ENCODE peak calls at places on chromosome 2, in four cellular contexts. One of them, this sample, is unnamed.

GRCh38 chr2:36357506-36358316 is 2.1 kb downstream of the CRIM1 start:
- DNase-seq in NT2/D1: no peak
- DNase-seq in CD8-positive, alpha-beta T cell: no peak
- DNase-seq in cardiac muscle cell: peak; percentile 61
- DNase-seq in this sample: peak; percentile 59

GRCh38 chr2:64626963-64627760 is 26.6 kb downstream of the SERTAD2 start:
- DNase-seq in NT2/D1: no peak
- DNase-seq in CD8-positive, alpha-beta T cell: no peak
- DNase-seq in cardiac muscle cell: peak; percentile 67
- DNase-seq in this sample: peak; percentile 84

GRCh38 chr2:134603966-134604365 is 114.8 kb downstream of the TMEM163 start:
- DNase-seq in NT2/D1: no peak
- DNase-seq in CD8-positive, alpha-beta T cell: no peak
- DNase-seq in cardiac muscle cell: peak; percentile 24
- DNase-seq in this sample: no peak

GRCh38 chr2:138780908-138781307 is 718 bp upstream of the NXPH2 start:
- DNase-seq in NT2/D1: no peak
- DNase-seq in CD8-positive, alpha-beta T cell: no peak
- DNase-seq in cardiac muscle cell: peak; percentile 13
- DNase-seq in this sample: no peak

GRCh38 chr2:187544371-187545080 is 9.7 kb downstream of the TFPI start:
- DNase-seq in NT2/D1: no peak
- DNase-seq in CD8-positive, alpha-beta T cell: no peak
- DNase-seq in cardiac muscle cell: no peak
- DNase-seq in this sample: no peak

GRCh38 chr2:216596234-216596985 is 36.8 kb upstream of the IGFBP2 start:
- DNase-seq in NT2/D1: no peak
- DNase-seq in CD8-positive, alpha-beta T cell: no peak
- DNase-seq in cardiac muscle cell: no peak
- DNase-seq in this sample: no peak

GRCh38 chr2:126383800-126384199 is 272.2 kb upstream of the GYPC start:
- DNase-seq in NT2/D1: no peak
- DNase-seq in CD8-positive, alpha-beta T cell: no peak
- DNase-seq in cardiac muscle cell: no peak
- DNase-seq in this sample: no peak

GRCh38 chr2:95077521-95077807 is 44.1 kb downstream of the MRPS5 start:
- DNase-seq in NT2/D1: no peak
- DNase-seq in CD8-positive, alpha-beta T cell: no peak
- DNase-seq in cardiac muscle cell: no peak
- DNase-seq in this sample: no peak

GRCh38 chr2:101991731-101992145 is at the start of gene IL1R2:
- DNase-seq in NT2/D1: no peak
- DNase-seq in CD8-positive, alpha-beta T cell: no peak
- DNase-seq in cardiac muscle cell: no peak
- DNase-seq in this sample: no peak

GRCh38 chr2:212811946-212812345 is 273.3 kb upstream of the ERBB4 start:
- DNase-seq in NT2/D1: no peak
- DNase-seq in CD8-positive, alpha-beta T cell: no peak
- DNase-seq in cardiac muscle cell: no peak
- DNase-seq in this sample: no peak

GRCh38 chr2:27721884-27722485 is 49.5 kb upstream of the MRPL33 start:
- DNase-seq in NT2/D1: no peak
- DNase-seq in CD8-positive, alpha-beta T cell: no peak
- DNase-seq in cardiac muscle cell: no peak
- DNase-seq in this sample: no peak

GRCh38 chr2:53913721-53914120 is 54.0 kb upstream of the GPR75 start:
- DNase-seq in NT2/D1: no peak
- DNase-seq in CD8-positive, alpha-beta T cell: peak; percentile 5
- DNase-seq in cardiac muscle cell: no peak
- DNase-seq in this sample: peak; percentile 2

GRCh38 chr2:121219866-121220265 is 65.1 kb downstream of the TFCP2L1 start:
- DNase-seq in NT2/D1: no peak
- DNase-seq in CD8-positive, alpha-beta T cell: no peak
- DNase-seq in cardiac muscle cell: no peak
- DNase-seq in this sample: no peak

GRCh38 chr2:142415461-142415860 is 284.6 kb upstream of the LRP1B start:
- DNase-seq in NT2/D1: no peak
- DNase-seq in CD8-positive, alpha-beta T cell: no peak
- DNase-seq in cardiac muscle cell: no peak
- DNase-seq in this sample: no peak

GRCh38 chr2:26298638-26299393 is 47.1 kb upstream of the SELENOI start:
- DNase-seq in NT2/D1: no peak
- DNase-seq in CD8-positive, alpha-beta T cell: peak; percentile 32
- DNase-seq in cardiac muscle cell: peak; percentile 30
- DNase-seq in this sample: peak; percentile 45

GRCh38 chr2:191696001-191696400 is 18.1 kb downstream of the NABP1 start:
- DNase-seq in NT2/D1: no peak
- DNase-seq in CD8-positive, alpha-beta T cell: no peak
- DNase-seq in cardiac muscle cell: no peak
- DNase-seq in this sample: no peak

GRCh38 chr2:37575780-37576179 is 95.7 kb downstream of the CDC42EP3 start:
- DNase-seq in NT2/D1: no peak
- DNase-seq in CD8-positive, alpha-beta T cell: no peak
- DNase-seq in cardiac muscle cell: no peak
- DNase-seq in this sample: no peak

GRCh38 chr2:106144621-106145331 is 49.3 kb downstream of the UXS1 start:
- DNase-seq in NT2/D1: no peak
- DNase-seq in CD8-positive, alpha-beta T cell: no peak
- DNase-seq in cardiac muscle cell: no peak
- DNase-seq in this sample: no peak

GRCh38 chr2:5877360-5877759 is 185.2 kb downstream of the SOX11 start:
- DNase-seq in NT2/D1: no peak
- DNase-seq in CD8-positive, alpha-beta T cell: no peak
- DNase-seq in cardiac muscle cell: no peak
- DNase-seq in this sample: no peak

GRCh38 chr2:24920813-24921441 is 890 bp upstream of the ADCY3 start:
- DNase-seq in NT2/D1: no peak
- DNase-seq in CD8-positive, alpha-beta T cell: no peak
- DNase-seq in cardiac muscle cell: no peak
- DNase-seq in this sample: peak; percentile 78

GRCh38 chr2:7102831-7103230 is 185.6 kb downstream of the RNF144A start:
- DNase-seq in NT2/D1: no peak
- DNase-seq in CD8-positive, alpha-beta T cell: no peak
- DNase-seq in cardiac muscle cell: no peak
- DNase-seq in this sample: no peak

GRCh38 chr2:70087703-70088507 is 628 bp downstream of the PCBP1 start:
- DNase-seq in NT2/D1: no peak
- DNase-seq in CD8-positive, alpha-beta T cell: no peak
- DNase-seq in cardiac muscle cell: peak; percentile 69
- DNase-seq in this sample: peak; percentile 70

DNA sequence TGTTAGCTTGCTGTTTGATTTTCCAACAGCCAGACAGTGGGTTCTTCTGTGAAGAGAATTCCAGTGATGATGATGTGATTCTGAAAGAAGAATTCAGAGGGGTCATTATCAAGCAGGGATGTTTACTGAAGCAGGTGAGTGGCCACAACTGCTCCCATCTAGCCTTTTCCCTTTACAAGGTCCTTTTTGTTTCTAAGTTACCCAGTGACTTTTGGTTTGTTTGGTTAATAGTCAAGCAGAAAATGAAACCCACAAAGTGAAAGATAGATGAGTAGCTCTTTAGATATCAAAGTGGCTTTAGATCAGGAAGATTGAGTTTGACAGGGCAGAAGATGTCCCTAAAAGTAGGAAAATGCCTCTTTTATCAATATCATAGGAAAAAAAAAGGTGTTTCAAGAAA is 23.3 kb downstream of the PLEK start:
- DNase-seq in NT2/D1: no peak
- DNase-seq in CD8-positive, alpha-beta T cell: no peak
- DNase-seq in cardiac muscle cell: no peak
- DNase-seq in this sample: no peak
- H3K27me3 ChIP-seq in NT2/D1: no peaks in the 10 kb centered on the region
- H3K27me3 ChIP-seq in CD8-positive, alpha-beta T cell: no peaks in the 10 kb centered on the region
- H3K27me3 ChIP-seq in cardiac muscle cell: no peaks in the 10 kb centered on the region
- H3K27me3 ChIP-seq in this sample: no peaks in the 10 kb centered on the region

GRCh38 chr2:240782886-240783818 is 36.9 kb downstream of the KIF1A start:
- DNase-seq in NT2/D1: no peak
- DNase-seq in CD8-positive, alpha-beta T cell: no peak
- DNase-seq in cardiac muscle cell: no peak
- DNase-seq in this sample: no peak
- H3K27me3 ChIP-seq in NT2/D1: no peaks in the 10 kb centered on the region
- H3K27me3 ChIP-seq in CD8-positive, alpha-beta T cell: no peaks in the 10 kb centered on the region
- H3K27me3 ChIP-seq in cardiac muscle cell: no peaks in the 10 kb centered on the region
- H3K27me3 ChIP-seq in this sample: no peaks in the 10 kb centered on the region

DNA sequence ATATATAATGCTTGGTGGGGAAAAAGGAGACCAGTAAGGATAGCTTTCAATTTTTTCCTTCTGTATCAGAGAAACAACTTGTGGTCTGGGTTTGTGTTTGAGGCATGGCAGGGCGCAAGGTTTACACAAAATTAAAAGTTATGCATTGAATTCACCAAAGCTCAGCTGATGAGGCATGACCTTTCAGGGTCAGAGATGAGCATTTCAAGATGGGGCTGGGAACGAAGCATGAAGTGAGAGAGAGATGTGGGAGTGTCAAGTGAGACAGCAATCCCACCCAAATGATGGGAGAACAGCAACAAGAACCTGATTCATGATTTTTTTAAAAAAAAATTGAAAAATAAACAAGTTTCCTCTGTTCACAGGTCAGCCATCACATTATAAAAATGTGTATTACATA is 4.9 kb downstream of the GPR55 start:
- DNase-seq in NT2/D1: no peak
- DNase-seq in CD8-positive, alpha-beta T cell: no peak
- DNase-seq in cardiac muscle cell: no peak
- DNase-seq in this sample: no peak
- H3K27me3 ChIP-seq in NT2/D1: no peaks in the 10 kb centered on the region
- H3K27me3 ChIP-seq in CD8-positive, alpha-beta T cell: no peaks in the 10 kb centered on the region
- H3K27me3 ChIP-seq in cardiac muscle cell: no peaks in the 10 kb centered on the region
- H3K27me3 ChIP-seq in this sample: no peaks in the 10 kb centered on the region

GRCh38 chr2:1072258-1072657 is 121.6 kb downstream of the SNTG2 start:
- DNase-seq in NT2/D1: no peak
- DNase-seq in CD8-positive, alpha-beta T cell: no peak
- DNase-seq in cardiac muscle cell: no peak
- DNase-seq in this sample: no peak
- H3K27me3 ChIP-seq in NT2/D1: no peaks in the 10 kb centered on the region
- H3K27me3 ChIP-seq in CD8-positive, alpha-beta T cell: no peaks in the 10 kb centered on the region
- H3K27me3 ChIP-seq in cardiac muscle cell: no peaks in the 10 kb centered on the region
- H3K27me3 ChIP-seq in this sample: no peaks in the 10 kb centered on the region

GRCh38 chr2:232506713-232507112 is 13.5 kb upstream of the PRSS56 start:
- DNase-seq in NT2/D1: no peak
- DNase-seq in CD8-positive, alpha-beta T cell: no peak
- DNase-seq in cardiac muscle cell: no peak
- DNase-seq in this sample: peak; percentile 64
- H3K27me3 ChIP-seq in NT2/D1: peaks cover 46% of the 10 kb centered on the region
- H3K27me3 ChIP-seq in CD8-positive, alpha-beta T cell: peaks cover 7% of the 10 kb centered on the region
- H3K27me3 ChIP-seq in cardiac muscle cell: peaks cover 36% of the 10 kb centered on the region
- H3K27me3 ChIP-seq in this sample: peaks cover 38% of the 10 kb centered on the region

DNA sequence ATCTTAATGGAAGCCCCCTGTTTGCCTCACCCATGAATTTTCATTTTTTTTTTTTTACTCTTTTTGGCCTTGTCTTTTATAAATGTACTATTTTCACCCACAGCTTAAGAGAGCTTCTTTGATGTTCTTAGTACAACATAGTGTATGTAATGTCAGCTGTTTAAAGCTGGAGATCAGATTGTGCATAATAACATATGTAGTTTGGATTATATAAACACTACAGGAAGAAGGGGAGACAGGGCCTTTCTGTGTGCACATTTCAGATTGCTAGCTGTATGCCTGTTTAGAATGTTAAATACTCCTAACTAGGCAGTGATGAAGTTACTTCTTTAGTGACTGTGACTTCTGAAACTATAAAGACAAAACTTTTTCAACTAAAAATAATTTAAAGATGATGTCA is 2.1 kb upstream of the TANC1 start:
- DNase-seq in NT2/D1: no peak
- DNase-seq in CD8-positive, alpha-beta T cell: no peak
- DNase-seq in cardiac muscle cell: no peak
- DNase-seq in this sample: no peak
- H3K27me3 ChIP-seq in NT2/D1: peaks cover 34% of the 10 kb centered on the region
- H3K27me3 ChIP-seq in CD8-positive, alpha-beta T cell: peaks cover 3% of the 10 kb centered on the region
- H3K27me3 ChIP-seq in cardiac muscle cell: no peaks in the 10 kb centered on the region
- H3K27me3 ChIP-seq in this sample: peaks cover 21% of the 10 kb centered on the region